ENCODE peak calls at places on chromosomes 12 and 14, in eight cellular contexts. J, M, Y, H, T, A, Q and E are unnamed samples.

GRCh38 chr14:95318399-95318834 is 1.3 kb downstream of the CLMN start:
- DNase-seq in J (no peak), M (no peak), Y (no peak), H (no peak), T (no peak), A (no peak), Q (no peak), E (no peak)

GRCh38 chr12:124509300-124509675 is 58.1 kb downstream of the NCOR2 start:
- DNase-seq in J (no peak), M (no peak), Y (no peak), H (no peak), T (no peak), A (no peak), Q (no peak), E (no peak)

GRCh38 chr12:21169878-21170472 is 39.0 kb downstream of the SLCO1B1 start:
- DNase-seq in J (peak; percentile 28), M (no peak), Y (no peak), H (no peak), T (peak; percentile 1), A (peak; percentile 2), Q (no peak), E (no peak)

GRCh38 chr12:65756956-65757511 is 67.2 kb upstream of the HMGA2 start:
- DNase-seq in J (no peak), M (no peak), Y (no peak), H (no peak), T (no peak), A (no peak), Q (peak; percentile 38), E (no peak)

GRCh38 chr14:75299064-75299463 is 20.4 kb downstream of the FOS start:
- DNase-seq in J (no peak), M (no peak), Y (peak; percentile 95), H (no peak), T (no peak), A (no peak), Q (no peak), E (no peak)

GRCh38 chr12:76768566-76768965 is 4.7 kb downstream of the ZDHHC17 start:
- DNase-seq in J (no peak), M (no peak), Y (no peak), H (no peak), T (no peak), A (no peak), Q (no peak), E (no peak)

GRCh38 chr12:11553871-11554533 is 95.5 kb upstream of the ETV6 start:
- DNase-seq in J (peak; percentile 53), M (no peak), Y (no peak), H (no peak), T (peak; percentile 66), A (peak; percentile 84), Q (peak; percentile 54), E (peak; percentile 29)

GRCh38 chr14:93084866-93085857 is 30.6 kb downstream of the ITPK1 start:
- DNase-seq in J (no peak), M (no peak), Y (no peak), H (no peak), T (no peak), A (no peak), Q (no peak), E (no peak)

GRCh38 chr14:104387000-104387384 is 192.6 kb upstream of the C14orf180 start:
- DNase-seq in J (no peak), M (no peak), Y (no peak), H (no peak), T (no peak), A (no peak), Q (peak; percentile 35), E (no peak)

GRCh38 chr14:91872011-91872476 is 4.7 kb upstream of the TC2N start:
- DNase-seq in J (peak; percentile 43), M (no peak), Y (no peak), H (no peak), T (no peak), A (no peak), Q (no peak), E (no peak)

GRCh38 chr14:104094056-104094708 is 8.7 kb downstream of the ASPG start:
- DNase-seq in J (no peak), M (no peak), Y (no peak), H (no peak), T (no peak), A (no peak), Q (no peak), E (no peak)

GRCh38 chr14:101193126-101193844 is 289.8 kb upstream of the RTL1 start:
- DNase-seq in J (no peak), M (no peak), Y (no peak), H (no peak), T (no peak), A (no peak), Q (no peak), E (no peak)

GRCh38 chr12:6224550-6224949 is 24.4 kb downstream of the CD9 start:
- DNase-seq in J (no peak), M (no peak), Y (no peak), H (no peak), T (no peak), A (no peak), Q (no peak), E (no peak)

GRCh38 chr12:45232771-45233372 is 17.0 kb downstream of the ANO6 start:
- DNase-seq in J (peak; percentile 46), M (peak; percentile 95), Y (no peak), H (no peak), T (no peak), A (no peak), Q (no peak), E (no peak)

GRCh38 chr12:89992668-89993401 is 284.2 kb upstream of the ATP2B1 start:
- DNase-seq in J (no peak), M (no peak), Y (no peak), H (no peak), T (no peak), A (no peak), Q (no peak), E (no peak)

GRCh38 chr12:45878630-45879255 is 111.6 kb downstream of the SCAF11 start:
- DNase-seq in J (no peak), M (no peak), Y (no peak), H (no peak), T (no peak), A (no peak), Q (no peak), E (no peak)

GRCh38 chr14:30994681-30995620 is 30.5 kb upstream of the AP4S1 start:
- DNase-seq in J (no peak), M (no peak), Y (no peak), H (no peak), T (no peak), A (no peak), Q (no peak), E (no peak)

GRCh38 chr12:24233519-24234246 is 284.2 kb upstream of the SOX5 start:
- DNase-seq in J (no peak), M (no peak), Y (no peak), H (no peak), T (no peak), A (no peak), Q (no peak), E (no peak)

GRCh38 chr14:49670475-49670874 is 17.5 kb downstream of the POLE2 start:
- DNase-seq in J (no peak), M (no peak), Y (no peak), H (no peak), T (no peak), A (no peak), Q (no peak), E (no peak)

GRCh38 chr12:47808574-47809380 is 10.9 kb downstream of the HDAC7 start:
- DNase-seq in J (peak; percentile 50), M (no peak), Y (peak; percentile 81), H (no peak), T (no peak), A (no peak), Q (no peak), E (peak; percentile 72)

GRCh38 chr12:46585854-46586621 is 213.5 kb upstream of the SLC38A2 start:
- DNase-seq in J (peak; percentile 25), M (no peak), Y (peak; percentile 15), H (no peak), T (peak; percentile 79), A (no peak), Q (no peak), E (no peak)

GRCh38 chr14:100576091-100577085 is 10.8 kb downstream of the BEGAIN start:
- DNase-seq in J (no peak), M (no peak), Y (peak; percentile 41), H (no peak), T (no peak), A (no peak), Q (no peak), E (no peak)

GRCh38 chr12:65463082-65463481 is 184.6 kb downstream of the MSRB3 start:
- DNase-seq in J (no peak), M (no peak), Y (no peak), H (no peak), T (no peak), A (no peak), Q (no peak), E (no peak)

GRCh38 chr14:90381999-90382451 is 14.8 kb upstream of the CALM1 start:
- DNase-seq in J (peak; percentile 30), M (no peak), Y (no peak), H (no peak), T (no peak), A (peak; percentile 35), Q (no peak), E (no peak)

GRCh38 chr12:43836455-43836989 is 641 bp downstream of the TMEM117 start:
- DNase-seq in J (no peak), M (no peak), Y (no peak), H (no peak), T (no peak), A (no peak), Q (no peak), E (no peak)

GRCh38 chr12:114316076-114316475 is 89.9 kb downstream of the TBX5 start:
- DNase-seq in J (no peak), M (peak; percentile 31), Y (no peak), H (no peak), T (no peak), A (no peak), Q (no peak), E (no peak)

GRCh38 chr14:68074765-68075381 is 255.3 kb downstream of the RAD51B start:
- DNase-seq in J (no peak), M (no peak), Y (no peak), H (no peak), T (no peak), A (no peak), Q (no peak), E (no peak)

GRCh38 chr12:102847131-102847530 is 69.9 kb downstream of the PAH start:
- DNase-seq in J (no peak), M (no peak), Y (no peak), H (no peak), T (no peak), A (no peak), Q (no peak), E (no peak)

GRCh38 chr12:12807970-12808702 is 5.0 kb upstream of the DDX47 start:
- DNase-seq in J (peak; percentile 47), M (no peak), Y (peak; percentile 49), H (peak; percentile 11), T (peak; percentile 86), A (no peak), Q (no peak), E (no peak)

GRCh38 chr14:23544511-23545447 is 6.8 kb downstream of the ZFHX2 start:
- DNase-seq in J (no peak), M (no peak), Y (no peak), H (no peak), T (no peak), A (no peak), Q (no peak), E (no peak)